ENCODE peak calls at places on chromosome 3, in nine cellular contexts. R, P, M, N, Z, C, F, O and Q are unnamed samples.

GRCh38 chr3:30232142-30232541 is 374.3 kb upstream of the TGFBR2 start:
- DNase-seq in R (peak), P (no peak), M (no peak), N (no peak), Z (no peak), C (no peak), F (no peak), O (no peak), Q (no peak)

GRCh38 chr3:139074565-139075115 is 29.9 kb upstream of the PRR23C start:
- DNase-seq in R (no peak), P (no peak), M (no peak), N (no peak), Z (no peak), C (no peak), F (no peak), O (no peak), Q (no peak)

GRCh38 chr3:126128504-126129407 is 44.8 kb upstream of the SLC41A3 start:
- DNase-seq in R (no peak), P (peak), M (no peak), N (no peak), Z (no peak), C (no peak), F (no peak), O (no peak), Q (no peak)

GRCh38 chr3:67593761-67594234 is 60.6 kb downstream of the SUCLG2 start:
- DNase-seq in R (peak), P (no peak), M (no peak), N (no peak), Z (no peak), C (peak), F (no peak), O (no peak), Q (peak)

GRCh38 chr3:46660543-46661523 is 32.6 kb downstream of the ALS2CL start:
- DNase-seq in R (no peak), P (no peak), M (no peak), N (no peak), Z (no peak), C (no peak), F (no peak), O (no peak), Q (peak)

GRCh38 chr3:162547321-162547720 is 1050.7 kb downstream of the OTOL1 start:
- DNase-seq in R (no peak), P (no peak), M (no peak), N (no peak), Z (no peak), C (no peak), F (no peak), O (no peak), Q (no peak)

GRCh38 chr3:173397161-173398110 is at the start of gene NLGN1:
- DNase-seq in R (no peak), P (peak), M (peak), N (peak), Z (no peak), C (peak), F (peak), O (peak), Q (peak)

GRCh38 chr3:37987751-37988179 is 2.8 kb upstream of the VILL start:
- DNase-seq in R (no peak), P (peak), M (no peak), N (no peak), Z (no peak), C (peak), F (no peak), O (no peak), Q (no peak)